ENCODE peak calls at places on chromosomes 12 and 14, in seven cellular contexts. One of them, this sample, is unnamed.

GRCh38 chr14:103581206-103581605 is 18.4 kb downstream of the COA8 start:
- DNase-seq in AG08396: no peak
- DNase-seq in stimulated activated CD4-positive, alpha-beta T cell treated with anti-CD3 and anti-CD28 coated beads, Interleukin-15, amount 100 ng/mL, for 24 hours: no peak
- DNase-seq in M059J: no peak
- DNase-seq in DND-41: no peak
- DNase-seq in heart left ventricle: no peak
- DNase-seq in stimulated activated CD8-positive, alpha-beta memory T cell treated with anti-CD3 and anti-CD28 coated beads, Interleukin-4, amount 100 ng/mL, for 1 hour: no peak
- DNase-seq in this sample: no peak

GRCh38 chr12:63821781-63822251 is 22.7 kb upstream of the SRGAP1 start:
- DNase-seq in AG08396: peak; percentile 16
- DNase-seq in stimulated activated CD8-positive, alpha-beta memory T cell treated with anti-CD3 and anti-CD28 coated beads, Interleukin-4, amount 100 ng/mL, for 1 hour: no peak
- DNase-seq in heart left ventricle: peak; percentile 26
- DNase-seq in DND-41: no peak
- DNase-seq in M059J: no peak
- DNase-seq in stimulated activated CD4-positive, alpha-beta T cell treated with anti-CD3 and anti-CD28 coated beads, Interleukin-15, amount 100 ng/mL, for 24 hours: peak; percentile 17
- DNase-seq in this sample: no peak

GRCh38 chr14:68291820-68292219 is 472.2 kb downstream of the RAD51B start:
- DNase-seq in DND-41: no peak
- DNase-seq in M059J: peak; percentile 13
- DNase-seq in heart left ventricle: no peak
- DNase-seq in AG08396: no peak
- DNase-seq in stimulated activated CD8-positive, alpha-beta memory T cell treated with anti-CD3 and anti-CD28 coated beads, Interleukin-4, amount 100 ng/mL, for 1 hour: no peak
- DNase-seq in stimulated activated CD4-positive, alpha-beta T cell treated with anti-CD3 and anti-CD28 coated beads, Interleukin-15, amount 100 ng/mL, for 24 hours: no peak
- DNase-seq in this sample: no peak

GRCh38 chr12:6943719-6944380 is at the start of the genes C12orf57 and RNU7-1:
- DNase-seq in M059J: peak; percentile 95
- DNase-seq in AG08396: peak; percentile 77
- DNase-seq in stimulated activated CD8-positive, alpha-beta memory T cell treated with anti-CD3 and anti-CD28 coated beads, Interleukin-4, amount 100 ng/mL, for 1 hour: no peak
- DNase-seq in heart left ventricle: peak; percentile 82
- DNase-seq in stimulated activated CD4-positive, alpha-beta T cell treated with anti-CD3 and anti-CD28 coated beads, Interleukin-15, amount 100 ng/mL, for 24 hours: peak; percentile 87
- DNase-seq in DND-41: peak; percentile 92
- DNase-seq in this sample: peak; percentile 99

GRCh38 chr14:101521306-101521935 is 39.9 kb upstream of the DIO3 start:
- DNase-seq in stimulated activated CD8-positive, alpha-beta memory T cell treated with anti-CD3 and anti-CD28 coated beads, Interleukin-4, amount 100 ng/mL, for 1 hour: no peak
- DNase-seq in AG08396: no peak
- DNase-seq in M059J: no peak
- DNase-seq in heart left ventricle: no peak
- DNase-seq in DND-41: no peak
- DNase-seq in stimulated activated CD4-positive, alpha-beta T cell treated with anti-CD3 and anti-CD28 coated beads, Interleukin-15, amount 100 ng/mL, for 24 hours: no peak
- DNase-seq in this sample: no peak

GRCh38 chr14:69794791-69795190 is 2.2 kb downstream of the SLC10A1 start:
- DNase-seq in DND-41: no peak
- DNase-seq in stimulated activated CD8-positive, alpha-beta memory T cell treated with anti-CD3 and anti-CD28 coated beads, Interleukin-4, amount 100 ng/mL, for 1 hour: no peak
- DNase-seq in heart left ventricle: no peak
- DNase-seq in stimulated activated CD4-positive, alpha-beta T cell treated with anti-CD3 and anti-CD28 coated beads, Interleukin-15, amount 100 ng/mL, for 24 hours: no peak
- DNase-seq in AG08396: no peak
- DNase-seq in M059J: no peak
- DNase-seq in this sample: no peak

GRCh38 chr12:102960766-102961487 is 3.5 kb downstream of the ASCL1 start:
- DNase-seq in stimulated activated CD4-positive, alpha-beta T cell treated with anti-CD3 and anti-CD28 coated beads, Interleukin-15, amount 100 ng/mL, for 24 hours: no peak
- DNase-seq in M059J: no peak
- DNase-seq in AG08396: no peak
- DNase-seq in heart left ventricle: no peak
- DNase-seq in DND-41: no peak
- DNase-seq in stimulated activated CD8-positive, alpha-beta memory T cell treated with anti-CD3 and anti-CD28 coated beads, Interleukin-4, amount 100 ng/mL, for 1 hour: no peak
- DNase-seq in this sample: no peak

GRCh38 chr14:87034680-87035079 is 958.3 kb downstream of the GALC start:
- DNase-seq in heart left ventricle: no peak
- DNase-seq in DND-41: no peak
- DNase-seq in AG08396: no peak
- DNase-seq in stimulated activated CD8-positive, alpha-beta memory T cell treated with anti-CD3 and anti-CD28 coated beads, Interleukin-4, amount 100 ng/mL, for 1 hour: no peak
- DNase-seq in stimulated activated CD4-positive, alpha-beta T cell treated with anti-CD3 and anti-CD28 coated beads, Interleukin-15, amount 100 ng/mL, for 24 hours: no peak
- DNase-seq in M059J: no peak
- DNase-seq in this sample: no peak

GRCh38 chr12:27083861-27084271 is 1.5 kb upstream of the C12orf71 start:
- DNase-seq in AG08396: peak; percentile 34
- DNase-seq in heart left ventricle: peak; percentile 20
- DNase-seq in stimulated activated CD8-positive, alpha-beta memory T cell treated with anti-CD3 and anti-CD28 coated beads, Interleukin-4, amount 100 ng/mL, for 1 hour: no peak
- DNase-seq in stimulated activated CD4-positive, alpha-beta T cell treated with anti-CD3 and anti-CD28 coated beads, Interleukin-15, amount 100 ng/mL, for 24 hours: no peak
- DNase-seq in M059J: peak; percentile 69
- DNase-seq in DND-41: no peak
- DNase-seq in this sample: peak; percentile 4

GRCh38 chr12:5748027-5748426 is 197.0 kb downstream of the ANO2 start:
- DNase-seq in stimulated activated CD8-positive, alpha-beta memory T cell treated with anti-CD3 and anti-CD28 coated beads, Interleukin-4, amount 100 ng/mL, for 1 hour: no peak
- DNase-seq in heart left ventricle: no peak
- DNase-seq in DND-41: no peak
- DNase-seq in stimulated activated CD4-positive, alpha-beta T cell treated with anti-CD3 and anti-CD28 coated beads, Interleukin-15, amount 100 ng/mL, for 24 hours: no peak
- DNase-seq in M059J: no peak
- DNase-seq in AG08396: no peak
- DNase-seq in this sample: no peak

GRCh38 chr12:38269897-38270296 is 46.7 kb upstream of the ALG10B start:
- DNase-seq in stimulated activated CD8-positive, alpha-beta memory T cell treated with anti-CD3 and anti-CD28 coated beads, Interleukin-4, amount 100 ng/mL, for 1 hour: no peak
- DNase-seq in AG08396: no peak
- DNase-seq in M059J: no peak
- DNase-seq in stimulated activated CD4-positive, alpha-beta T cell treated with anti-CD3 and anti-CD28 coated beads, Interleukin-15, amount 100 ng/mL, for 24 hours: no peak
- DNase-seq in DND-41: no peak
- DNase-seq in heart left ventricle: no peak
- DNase-seq in this sample: no peak

GRCh38 chr14:33737446-33737845 is 213.4 kb downstream of the EGLN3 start:
- DNase-seq in DND-41: no peak
- DNase-seq in AG08396: no peak
- DNase-seq in M059J: peak; percentile 95
- DNase-seq in stimulated activated CD4-positive, alpha-beta T cell treated with anti-CD3 and anti-CD28 coated beads, Interleukin-15, amount 100 ng/mL, for 24 hours: no peak
- DNase-seq in heart left ventricle: no peak
- DNase-seq in stimulated activated CD8-positive, alpha-beta memory T cell treated with anti-CD3 and anti-CD28 coated beads, Interleukin-4, amount 100 ng/mL, for 1 hour: no peak
- DNase-seq in this sample: peak; percentile 75

GRCh38 chr14:81172353-81172752 is 48.4 kb downstream of the GTF2A1 start:
- DNase-seq in M059J: no peak
- DNase-seq in stimulated activated CD8-positive, alpha-beta memory T cell treated with anti-CD3 and anti-CD28 coated beads, Interleukin-4, amount 100 ng/mL, for 1 hour: no peak
- DNase-seq in DND-41: no peak
- DNase-seq in heart left ventricle: no peak
- DNase-seq in stimulated activated CD4-positive, alpha-beta T cell treated with anti-CD3 and anti-CD28 coated beads, Interleukin-15, amount 100 ng/mL, for 24 hours: no peak
- DNase-seq in AG08396: no peak
- DNase-seq in this sample: peak; percentile 11

GRCh38 chr14:102754370-102755262 is 22.6 kb upstream of the TRAF3 start:
- DNase-seq in M059J: no peak
- DNase-seq in stimulated activated CD4-positive, alpha-beta T cell treated with anti-CD3 and anti-CD28 coated beads, Interleukin-15, amount 100 ng/mL, for 24 hours: no peak
- DNase-seq in AG08396: no peak
- DNase-seq in heart left ventricle: no peak
- DNase-seq in DND-41: no peak
- DNase-seq in stimulated activated CD8-positive, alpha-beta memory T cell treated with anti-CD3 and anti-CD28 coated beads, Interleukin-4, amount 100 ng/mL, for 1 hour: no peak
- DNase-seq in this sample: no peak

GRCh38 chr12:116520801-116521471 is 38.2 kb upstream of the MAP1LC3B2 start:
- DNase-seq in DND-41: peak; percentile 19
- DNase-seq in stimulated activated CD8-positive, alpha-beta memory T cell treated with anti-CD3 and anti-CD28 coated beads, Interleukin-4, amount 100 ng/mL, for 1 hour: no peak
- DNase-seq in M059J: peak; percentile 83
- DNase-seq in AG08396: no peak
- DNase-seq in heart left ventricle: no peak
- DNase-seq in stimulated activated CD4-positive, alpha-beta T cell treated with anti-CD3 and anti-CD28 coated beads, Interleukin-15, amount 100 ng/mL, for 24 hours: no peak
- DNase-seq in this sample: peak; percentile 73

GRCh38 chr14:92565718-92566115 is 52.1 kb downstream of the RIN3 start:
- DNase-seq in AG08396: no peak
- DNase-seq in stimulated activated CD4-positive, alpha-beta T cell treated with anti-CD3 and anti-CD28 coated beads, Interleukin-15, amount 100 ng/mL, for 24 hours: no peak
- DNase-seq in M059J: no peak
- DNase-seq in heart left ventricle: no peak
- DNase-seq in stimulated activated CD8-positive, alpha-beta memory T cell treated with anti-CD3 and anti-CD28 coated beads, Interleukin-4, amount 100 ng/mL, for 1 hour: no peak
- DNase-seq in DND-41: no peak
- DNase-seq in this sample: no peak

GRCh38 chr12:124841558-124841945 is 22.1 kb downstream of the SCARB1 start:
- DNase-seq in AG08396: no peak
- DNase-seq in M059J: no peak
- DNase-seq in stimulated activated CD8-positive, alpha-beta memory T cell treated with anti-CD3 and anti-CD28 coated beads, Interleukin-4, amount 100 ng/mL, for 1 hour: no peak
- DNase-seq in DND-41: no peak
- DNase-seq in stimulated activated CD4-positive, alpha-beta T cell treated with anti-CD3 and anti-CD28 coated beads, Interleukin-15, amount 100 ng/mL, for 24 hours: no peak
- DNase-seq in heart left ventricle: no peak
- DNase-seq in this sample: no peak

GRCh38 chr12:105369014-105369413 is 38.5 kb downstream of the C12orf75 start:
- DNase-seq in M059J: peak; percentile 43
- DNase-seq in DND-41: no peak
- DNase-seq in heart left ventricle: no peak
- DNase-seq in stimulated activated CD8-positive, alpha-beta memory T cell treated with anti-CD3 and anti-CD28 coated beads, Interleukin-4, amount 100 ng/mL, for 1 hour: no peak
- DNase-seq in AG08396: peak; percentile 42
- DNase-seq in stimulated activated CD4-positive, alpha-beta T cell treated with anti-CD3 and anti-CD28 coated beads, Interleukin-15, amount 100 ng/mL, for 24 hours: no peak
- DNase-seq in this sample: peak; percentile 16

GRCh38 chr14:33483110-33483509 is 467.8 kb downstream of the EGLN3 start:
- DNase-seq in stimulated activated CD8-positive, alpha-beta memory T cell treated with anti-CD3 and anti-CD28 coated beads, Interleukin-4, amount 100 ng/mL, for 1 hour: no peak
- DNase-seq in M059J: no peak
- DNase-seq in heart left ventricle: no peak
- DNase-seq in stimulated activated CD4-positive, alpha-beta T cell treated with anti-CD3 and anti-CD28 coated beads, Interleukin-15, amount 100 ng/mL, for 24 hours: no peak
- DNase-seq in AG08396: no peak
- DNase-seq in DND-41: no peak
- DNase-seq in this sample: no peak

GRCh38 chr14:77825895-77826519 is 26.1 kb downstream of the ADCK1 start:
- DNase-seq in heart left ventricle: peak; percentile 37
- DNase-seq in M059J: no peak
- DNase-seq in AG08396: no peak
- DNase-seq in stimulated activated CD8-positive, alpha-beta memory T cell treated with anti-CD3 and anti-CD28 coated beads, Interleukin-4, amount 100 ng/mL, for 1 hour: no peak
- DNase-seq in DND-41: no peak
- DNase-seq in stimulated activated CD4-positive, alpha-beta T cell treated with anti-CD3 and anti-CD28 coated beads, Interleukin-15, amount 100 ng/mL, for 24 hours: no peak
- DNase-seq in this sample: no peak

GRCh38 chr12:103698752-103699540 is 111.9 kb downstream of the STAB2 start:
- DNase-seq in heart left ventricle: no peak
- DNase-seq in stimulated activated CD8-positive, alpha-beta memory T cell treated with anti-CD3 and anti-CD28 coated beads, Interleukin-4, amount 100 ng/mL, for 1 hour: no peak
- DNase-seq in AG08396: no peak
- DNase-seq in stimulated activated CD4-positive, alpha-beta T cell treated with anti-CD3 and anti-CD28 coated beads, Interleukin-15, amount 100 ng/mL, for 24 hours: peak; percentile 6
- DNase-seq in DND-41: no peak
- DNase-seq in M059J: no peak
- DNase-seq in this sample: no peak

GRCh38 chr12:2891240-2892053 is 756 bp downstream of the TULP3 start:
- DNase-seq in M059J: peak; percentile 77
- DNase-seq in heart left ventricle: peak; percentile 62
- DNase-seq in AG08396: peak; percentile 54
- DNase-seq in DND-41: peak; percentile 39
- DNase-seq in stimulated activated CD8-positive, alpha-beta memory T cell treated with anti-CD3 and anti-CD28 coated beads, Interleukin-4, amount 100 ng/mL, for 1 hour: no peak
- DNase-seq in stimulated activated CD4-positive, alpha-beta T cell treated with anti-CD3 and anti-CD28 coated beads, Interleukin-15, amount 100 ng/mL, for 24 hours: peak; percentile 43
- DNase-seq in this sample: peak; percentile 54

GRCh38 chr12:72028966-72029365 is 90.3 kb downstream of the TPH2 start:
- DNase-seq in M059J: no peak
- DNase-seq in DND-41: no peak
- DNase-seq in stimulated activated CD4-positive, alpha-beta T cell treated with anti-CD3 and anti-CD28 coated beads, Interleukin-15, amount 100 ng/mL, for 24 hours: no peak
- DNase-seq in stimulated activated CD8-positive, alpha-beta memory T cell treated with anti-CD3 and anti-CD28 coated beads, Interleukin-4, amount 100 ng/mL, for 1 hour: no peak
- DNase-seq in AG08396: no peak
- DNase-seq in heart left ventricle: no peak
- DNase-seq in this sample: no peak

GRCh38 chr12:11707535-11707934 is 58.1 kb downstream of the ETV6 start:
- DNase-seq in heart left ventricle: peak; percentile 45
- DNase-seq in stimulated activated CD8-positive, alpha-beta memory T cell treated with anti-CD3 and anti-CD28 coated beads, Interleukin-4, amount 100 ng/mL, for 1 hour: no peak
- DNase-seq in M059J: no peak
- DNase-seq in AG08396: no peak
- DNase-seq in DND-41: no peak
- DNase-seq in stimulated activated CD4-positive, alpha-beta T cell treated with anti-CD3 and anti-CD28 coated beads, Interleukin-15, amount 100 ng/mL, for 24 hours: no peak
- DNase-seq in this sample: no peak

GRCh38 chr14:95901014-95901413 is 24.4 kb downstream of the TUNAR start:
- DNase-seq in heart left ventricle: no peak
- DNase-seq in stimulated activated CD4-positive, alpha-beta T cell treated with anti-CD3 and anti-CD28 coated beads, Interleukin-15, amount 100 ng/mL, for 24 hours: no peak
- DNase-seq in M059J: peak; percentile 28
- DNase-seq in AG08396: peak; percentile 46
- DNase-seq in DND-41: no peak
- DNase-seq in stimulated activated CD8-positive, alpha-beta memory T cell treated with anti-CD3 and anti-CD28 coated beads, Interleukin-4, amount 100 ng/mL, for 1 hour: no peak
- DNase-seq in this sample: peak; percentile 49

GRCh38 chr12:99959549-99960170 is 25.1 kb downstream of the ANKS1B start:
- DNase-seq in DND-41: no peak
- DNase-seq in stimulated activated CD4-positive, alpha-beta T cell treated with anti-CD3 and anti-CD28 coated beads, Interleukin-15, amount 100 ng/mL, for 24 hours: no peak
- DNase-seq in AG08396: no peak
- DNase-seq in heart left ventricle: no peak
- DNase-seq in stimulated activated CD8-positive, alpha-beta memory T cell treated with anti-CD3 and anti-CD28 coated beads, Interleukin-4, amount 100 ng/mL, for 1 hour: no peak
- DNase-seq in M059J: peak; percentile 57
- DNase-seq in this sample: no peak

GRCh38 chr12:51382173-51382572 is 9.0 kb downstream of the GALNT6 start:
- DNase-seq in M059J: no peak
- DNase-seq in AG08396: no peak
- DNase-seq in DND-41: peak; percentile 77
- DNase-seq in stimulated activated CD4-positive, alpha-beta T cell treated with anti-CD3 and anti-CD28 coated beads, Interleukin-15, amount 100 ng/mL, for 24 hours: no peak
- DNase-seq in stimulated activated CD8-positive, alpha-beta memory T cell treated with anti-CD3 and anti-CD28 coated beads, Interleukin-4, amount 100 ng/mL, for 1 hour: no peak
- DNase-seq in heart left ventricle: no peak
- DNase-seq in this sample: no peak

GRCh38 chr14:105379946-105380345 is 18.4 kb upstream of the TEX22 start:
- DNase-seq in M059J: no peak
- DNase-seq in stimulated activated CD4-positive, alpha-beta T cell treated with anti-CD3 and anti-CD28 coated beads, Interleukin-15, amount 100 ng/mL, for 24 hours: no peak
- DNase-seq in stimulated activated CD8-positive, alpha-beta memory T cell treated with anti-CD3 and anti-CD28 coated beads, Interleukin-4, amount 100 ng/mL, for 1 hour: no peak
- DNase-seq in AG08396: no peak
- DNase-seq in heart left ventricle: no peak
- DNase-seq in DND-41: no peak
- DNase-seq in this sample: no peak

GRCh38 chr12:13250416-13250815 is 53.9 kb downstream of the EMP1 start:
- DNase-seq in AG08396: peak; percentile 57
- DNase-seq in stimulated activated CD4-positive, alpha-beta T cell treated with anti-CD3 and anti-CD28 coated beads, Interleukin-15, amount 100 ng/mL, for 24 hours: no peak
- DNase-seq in DND-41: no peak
- DNase-seq in heart left ventricle: no peak
- DNase-seq in stimulated activated CD8-positive, alpha-beta memory T cell treated with anti-CD3 and anti-CD28 coated beads, Interleukin-4, amount 100 ng/mL, for 1 hour: no peak
- DNase-seq in M059J: peak; percentile 81
- DNase-seq in this sample: peak; percentile 77

GRCh38 chr12:32357601-32358249 is 41.6 kb upstream of the FGD4 start:
- DNase-seq in M059J: no peak
- DNase-seq in heart left ventricle: no peak
- DNase-seq in stimulated activated CD8-positive, alpha-beta memory T cell treated with anti-CD3 and anti-CD28 coated beads, Interleukin-4, amount 100 ng/mL, for 1 hour: no peak
- DNase-seq in stimulated activated CD4-positive, alpha-beta T cell treated with anti-CD3 and anti-CD28 coated beads, Interleukin-15, amount 100 ng/mL, for 24 hours: no peak
- DNase-seq in AG08396: no peak
- DNase-seq in DND-41: no peak
- DNase-seq in this sample: no peak

GRCh38 chr12:108360487-108360886 is 21.4 kb upstream of the CMKLR1 start:
- DNase-seq in stimulated activated CD4-positive, alpha-beta T cell treated with anti-CD3 and anti-CD28 coated beads, Interleukin-15, amount 100 ng/mL, for 24 hours: no peak
- DNase-seq in DND-41: peak; percentile 7
- DNase-seq in stimulated activated CD8-positive, alpha-beta memory T cell treated with anti-CD3 and anti-CD28 coated beads, Interleukin-4, amount 100 ng/mL, for 1 hour: no peak
- DNase-seq in AG08396: no peak
- DNase-seq in heart left ventricle: no peak
- DNase-seq in M059J: peak; percentile 51
- DNase-seq in this sample: peak; percentile 43

GRCh38 chr12:50061946-50062725 is 4.7 kb downstream of the ASIC1 start:
- DNase-seq in M059J: no peak
- DNase-seq in stimulated activated CD8-positive, alpha-beta memory T cell treated with anti-CD3 and anti-CD28 coated beads, Interleukin-4, amount 100 ng/mL, for 1 hour: no peak
- DNase-seq in AG08396: no peak
- DNase-seq in heart left ventricle: no peak
- DNase-seq in stimulated activated CD4-positive, alpha-beta T cell treated with anti-CD3 and anti-CD28 coated beads, Interleukin-15, amount 100 ng/mL, for 24 hours: no peak
- DNase-seq in DND-41: no peak
- DNase-seq in this sample: peak; percentile 20

GRCh38 chr12:115135800-115136211 is 451.8 kb upstream of the TBX3 start:
- DNase-seq in stimulated activated CD8-positive, alpha-beta memory T cell treated with anti-CD3 and anti-CD28 coated beads, Interleukin-4, amount 100 ng/mL, for 1 hour: no peak
- DNase-seq in stimulated activated CD4-positive, alpha-beta T cell treated with anti-CD3 and anti-CD28 coated beads, Interleukin-15, amount 100 ng/mL, for 24 hours: no peak
- DNase-seq in AG08396: peak; percentile 73
- DNase-seq in heart left ventricle: peak; percentile 35
- DNase-seq in M059J: peak; percentile 92
- DNase-seq in DND-41: no peak
- DNase-seq in this sample: peak; percentile 10